ENCODE peak calls at places on chromosomes 4 and X, in six cellular contexts. One of them, this sample, is unnamed.

GRCh38 chrX:12237771-12238170 is 99.5 kb downstream of the FRMPD4 start:
- ATAC-seq in activated naive CD4-positive, alpha-beta T cell treated with anti-CD3 and anti-CD28 coated beads, Interleukin-2, amount 50 U/mL, for 72 hours: no peak
- ATAC-seq in Right ventricle myocardium inferior: no peak
- ATAC-seq in Right ventricle myocardium superior: no peak
- ATAC-seq in central memory CD8-positive, alpha-beta T cell: no peak
- ATAC-seq in GM12878: no peak
- ATAC-seq in this sample: no peak

GRCh38 chr4:95728145-95728544 is 111.7 kb upstream of the PDHA2 start:
- ATAC-seq in central memory CD8-positive, alpha-beta T cell: no peak
- ATAC-seq in Right ventricle myocardium inferior: peak; percentile 92
- ATAC-seq in GM12878: peak; percentile 68
- ATAC-seq in activated naive CD4-positive, alpha-beta T cell treated with anti-CD3 and anti-CD28 coated beads, Interleukin-2, amount 50 U/mL, for 72 hours: no peak
- ATAC-seq in Right ventricle myocardium superior: peak; percentile 79
- ATAC-seq in this sample: peak; percentile 66

GRCh38 chr4:127251423-127251822 is 381.3 kb upstream of the INTU start:
- ATAC-seq in GM12878: peak; percentile 88
- ATAC-seq in activated naive CD4-positive, alpha-beta T cell treated with anti-CD3 and anti-CD28 coated beads, Interleukin-2, amount 50 U/mL, for 72 hours: no peak
- ATAC-seq in central memory CD8-positive, alpha-beta T cell: no peak
- ATAC-seq in Right ventricle myocardium inferior: no peak
- ATAC-seq in Right ventricle myocardium superior: no peak
- ATAC-seq in this sample: no peak

GRCh38 chr4:142940614-142941013 is 94.5 kb upstream of the INPP4B start:
- ATAC-seq in activated naive CD4-positive, alpha-beta T cell treated with anti-CD3 and anti-CD28 coated beads, Interleukin-2, amount 50 U/mL, for 72 hours: no peak
- ATAC-seq in GM12878: no peak
- ATAC-seq in Right ventricle myocardium superior: peak; percentile 53
- ATAC-seq in Right ventricle myocardium inferior: no peak
- ATAC-seq in central memory CD8-positive, alpha-beta T cell: no peak
- ATAC-seq in this sample: no peak

GRCh38 chr4:17786567-17786966 is 5.1 kb upstream of the FAM184B start:
- ATAC-seq in GM12878: no peak
- ATAC-seq in central memory CD8-positive, alpha-beta T cell: peak; percentile 24
- ATAC-seq in Right ventricle myocardium superior: no peak
- ATAC-seq in activated naive CD4-positive, alpha-beta T cell treated with anti-CD3 and anti-CD28 coated beads, Interleukin-2, amount 50 U/mL, for 72 hours: no peak
- ATAC-seq in Right ventricle myocardium inferior: no peak
- ATAC-seq in this sample: no peak

GRCh38 chr4:39324897-39325613 is 41.1 kb downstream of the RFC1 start:
- ATAC-seq in Right ventricle myocardium superior: no peak
- ATAC-seq in central memory CD8-positive, alpha-beta T cell: no peak
- ATAC-seq in Right ventricle myocardium inferior: no peak
- ATAC-seq in GM12878: no peak
- ATAC-seq in activated naive CD4-positive, alpha-beta T cell treated with anti-CD3 and anti-CD28 coated beads, Interleukin-2, amount 50 U/mL, for 72 hours: no peak
- ATAC-seq in this sample: no peak

GRCh38 chr4:48028654-48029053 is 12.1 kb downstream of the NIPAL1 start:
- ATAC-seq in activated naive CD4-positive, alpha-beta T cell treated with anti-CD3 and anti-CD28 coated beads, Interleukin-2, amount 50 U/mL, for 72 hours: no peak
- ATAC-seq in central memory CD8-positive, alpha-beta T cell: no peak
- ATAC-seq in Right ventricle myocardium inferior: no peak
- ATAC-seq in GM12878: peak; percentile 82
- ATAC-seq in Right ventricle myocardium superior: no peak
- ATAC-seq in this sample: no peak

GRCh38 chrX:1554469-1555210 is 17.7 kb upstream of the P2RY8 start:
- ATAC-seq in Right ventricle myocardium superior: no peak
- ATAC-seq in activated naive CD4-positive, alpha-beta T cell treated with anti-CD3 and anti-CD28 coated beads, Interleukin-2, amount 50 U/mL, for 72 hours: peak; percentile 57
- ATAC-seq in Right ventricle myocardium inferior: no peak
- ATAC-seq in GM12878: peak; percentile 86
- ATAC-seq in central memory CD8-positive, alpha-beta T cell: peak; percentile 99
- ATAC-seq in this sample: no peak

GRCh38 chr4:25922812-25923369 is 8.9 kb downstream of the SMIM20 start:
- ATAC-seq in Right ventricle myocardium inferior: no peak
- ATAC-seq in GM12878: no peak
- ATAC-seq in central memory CD8-positive, alpha-beta T cell: no peak
- ATAC-seq in Right ventricle myocardium superior: no peak
- ATAC-seq in activated naive CD4-positive, alpha-beta T cell treated with anti-CD3 and anti-CD28 coated beads, Interleukin-2, amount 50 U/mL, for 72 hours: no peak
- ATAC-seq in this sample: no peak

GRCh38 chr4:55075823-55076418 is 49.5 kb downstream of the KDR start:
- ATAC-seq in GM12878: no peak
- ATAC-seq in activated naive CD4-positive, alpha-beta T cell treated with anti-CD3 and anti-CD28 coated beads, Interleukin-2, amount 50 U/mL, for 72 hours: peak; percentile 78
- ATAC-seq in Right ventricle myocardium inferior: no peak
- ATAC-seq in Right ventricle myocardium superior: no peak
- ATAC-seq in central memory CD8-positive, alpha-beta T cell: no peak
- ATAC-seq in this sample: no peak